ENCODE peak calls at places on chromosomes 6 and 20, in four cellular contexts. One of them, this sample, is unnamed.
A peak's percentile ranks its signal among the peaks of the same experiment; 100 is the strongest.

GRCh38 chr6:130853555-130854183 is 26.5 kb downstream of the SMLR1 start:
- DNase-seq in HFFc6: peak; percentile 60
- DNase-seq in astrocyte: peak; percentile 61
- DNase-seq in lower leg skin: no peak
- DNase-seq in this sample: no peak

GRCh38 chr6:3693879-3694278 is 57.6 kb downstream of the PXDC1 start:
- DNase-seq in HFFc6: no peak
- DNase-seq in lower leg skin: no peak
- DNase-seq in astrocyte: no peak
- DNase-seq in this sample: no peak

GRCh38 chr6:91291071-91291470 is 704.2 kb upstream of the MAP3K7 start:
- DNase-seq in HFFc6: no peak
- DNase-seq in astrocyte: peak; percentile 75
- DNase-seq in lower leg skin: no peak
- DNase-seq in this sample: no peak

GRCh38 chr20:38975539-38976120 is 13.5 kb downstream of the DHX35 start:
- DNase-seq in lower leg skin: no peak
- DNase-seq in HFFc6: peak; percentile 80
- DNase-seq in astrocyte: peak; percentile 41
- DNase-seq in this sample: no peak

GRCh38 chr20:4217349-4217761 is 202.0 kb upstream of the RNF24 start:
- DNase-seq in lower leg skin: no peak
- DNase-seq in HFFc6: no peak
- DNase-seq in astrocyte: peak; percentile 7
- DNase-seq in this sample: no peak

GRCh38 chr6:162917506-162917905 is 189.7 kb downstream of the PACRG start:
- DNase-seq in astrocyte: peak; percentile 51
- DNase-seq in HFFc6: peak; percentile 38
- DNase-seq in lower leg skin: no peak
- DNase-seq in this sample: no peak

GRCh38 chr20:2086177-2086979 is 15.2 kb upstream of the STK35 start:
- DNase-seq in lower leg skin: no peak
- DNase-seq in HFFc6: no peak
- DNase-seq in astrocyte: no peak
- DNase-seq in this sample: no peak

GRCh38 chr6:3117912-3118352 is 579 bp upstream of the BPHL start:
- DNase-seq in astrocyte: peak; percentile 54
- DNase-seq in HFFc6: no peak
- DNase-seq in lower leg skin: no peak
- DNase-seq in this sample: no peak

GRCh38 chr6:163120223-163120622 is 294.3 kb upstream of the QKI start:
- DNase-seq in HFFc6: no peak
- DNase-seq in lower leg skin: no peak
- DNase-seq in astrocyte: no peak
- DNase-seq in this sample: no peak

GRCh38 chr6:170282512-170283158 is 8.2 kb downstream of the DLL1 start:
- DNase-seq in lower leg skin: no peak
- DNase-seq in HFFc6: no peak
- DNase-seq in astrocyte: no peak
- DNase-seq in this sample: no peak

GRCh38 chr6:15264902-15265761 is 19.3 kb downstream of the JARID2 start:
- DNase-seq in HFFc6: no peak
- DNase-seq in astrocyte: peak; percentile 66
- DNase-seq in lower leg skin: no peak
- DNase-seq in this sample: no peak

GRCh38 chr6:75374913-75375530 is 90.4 kb upstream of the TMEM30A start:
- DNase-seq in lower leg skin: no peak
- DNase-seq in astrocyte: no peak
- DNase-seq in HFFc6: no peak
- DNase-seq in this sample: no peak

GRCh38 chr20:35523298-35523888 is 6.1 kb downstream of the C20orf173 start:
- DNase-seq in HFFc6: peak; percentile 16
- DNase-seq in astrocyte: no peak
- DNase-seq in lower leg skin: no peak
- DNase-seq in this sample: peak; percentile 42

GRCh38 chr6:52560462-52560861 is 16.4 kb downstream of the TRAM2 start:
- DNase-seq in astrocyte: no peak
- DNase-seq in HFFc6: no peak
- DNase-seq in lower leg skin: no peak
- DNase-seq in this sample: no peak

GRCh38 chr6:18684343-18684742 is 297.2 kb downstream of the RNF144B start:
- DNase-seq in lower leg skin: no peak
- DNase-seq in HFFc6: no peak
- DNase-seq in astrocyte: no peak
- DNase-seq in this sample: no peak
- TF ChIP-seq CTCF in lower leg skin: no peak
- TF ChIP-seq CTCF in HFFc6: no peak
- TF ChIP-seq CTCF in astrocyte: no peak
- TF ChIP-seq CTCF in this sample: no peak

GRCh38 chr20:31722388-31723281 is at the start of gene BCL2L1:
- DNase-seq in lower leg skin: peak; percentile 87
- DNase-seq in HFFc6: peak; percentile 82
- DNase-seq in astrocyte: peak; percentile 67
- DNase-seq in this sample: peak; percentile 94

GRCh38 chr20:31721408-31722332 is 998 bp downstream of the BCL2L1 start:
- DNase-seq in HFFc6: no peak
- DNase-seq in astrocyte: no peak
- DNase-seq in lower leg skin: no peak
- DNase-seq in this sample: peak; percentile 46

GRCh38 chr20:31718952-31719643 is 3.6 kb downstream of the BCL2L1 start:
- DNase-seq in astrocyte: no peak
- DNase-seq in HFFc6: no peak
- DNase-seq in lower leg skin: peak; percentile 68
- DNase-seq in this sample: peak; percentile 25

GRCh38 chr20:31719644-31720485 is 2.8 kb downstream of the BCL2L1 start:
- DNase-seq in astrocyte: peak; percentile 49
- DNase-seq in lower leg skin: no peak
- DNase-seq in HFFc6: peak; percentile 27
- DNase-seq in this sample: no peak

GRCh38 chr20:31720486-31721407 is 1.9 kb downstream of the BCL2L1 start:
- DNase-seq in astrocyte: no peak
- DNase-seq in HFFc6: no peak
- DNase-seq in lower leg skin: no peak
- DNase-seq in this sample: peak; percentile 57
- TF ChIP-seq CTCF in astrocyte: no peak
- TF ChIP-seq CTCF in HFFc6: peak; percentile 41
- TF ChIP-seq CTCF in lower leg skin: no peak
- TF ChIP-seq CTCF in this sample: peak; percentile 27

GRCh38 chr6:152748843-152749242 is 1.8 kb upstream of the VIP start:
- DNase-seq in astrocyte: no peak
- DNase-seq in HFFc6: peak; percentile 31
- DNase-seq in lower leg skin: no peak
- DNase-seq in this sample: no peak
- TF ChIP-seq CTCF in astrocyte: no peak
- TF ChIP-seq CTCF in HFFc6: peak; percentile 73
- TF ChIP-seq CTCF in lower leg skin: no peak
- TF ChIP-seq CTCF in this sample: peak; percentile 27

GRCh38 chr6:88157106-88157505 is 9.0 kb downstream of the CNR1 start:
- DNase-seq in lower leg skin: no peak
- DNase-seq in HFFc6: no peak
- DNase-seq in astrocyte: no peak
- DNase-seq in this sample: no peak
- TF ChIP-seq CTCF in lower leg skin: no peak
- TF ChIP-seq CTCF in HFFc6: no peak
- TF ChIP-seq CTCF in astrocyte: peak; percentile 3
- TF ChIP-seq CTCF in this sample: no peak

GRCh38 chr20:24781061-24781980 is 167.7 kb upstream of the CST7 start:
- DNase-seq in HFFc6: peak; percentile 41
- DNase-seq in astrocyte: no peak
- DNase-seq in lower leg skin: no peak
- DNase-seq in this sample: peak; percentile 49
- TF ChIP-seq CTCF in HFFc6: peak; percentile 77
- TF ChIP-seq CTCF in astrocyte: peak; percentile 49
- TF ChIP-seq CTCF in lower leg skin: no peak
- TF ChIP-seq CTCF in this sample: no peak

GRCh38 chr6:109269057-109269456 is 113.2 kb downstream of the CD164 start:
- DNase-seq in HFFc6: no peak
- DNase-seq in astrocyte: no peak
- DNase-seq in lower leg skin: no peak
- DNase-seq in this sample: no peak
- TF ChIP-seq CTCF in HFFc6: no peak
- TF ChIP-seq CTCF in astrocyte: no peak
- TF ChIP-seq CTCF in lower leg skin: no peak
- TF ChIP-seq CTCF in this sample: no peak

GRCh38 chr6:17485946-17486345 is 92.6 kb downstream of the CAP2 start:
- DNase-seq in astrocyte: no peak
- DNase-seq in lower leg skin: no peak
- DNase-seq in HFFc6: no peak
- DNase-seq in this sample: no peak
- TF ChIP-seq CTCF in astrocyte: no peak
- TF ChIP-seq CTCF in lower leg skin: no peak
- TF ChIP-seq CTCF in HFFc6: no peak
- TF ChIP-seq CTCF in this sample: no peak

DNA sequence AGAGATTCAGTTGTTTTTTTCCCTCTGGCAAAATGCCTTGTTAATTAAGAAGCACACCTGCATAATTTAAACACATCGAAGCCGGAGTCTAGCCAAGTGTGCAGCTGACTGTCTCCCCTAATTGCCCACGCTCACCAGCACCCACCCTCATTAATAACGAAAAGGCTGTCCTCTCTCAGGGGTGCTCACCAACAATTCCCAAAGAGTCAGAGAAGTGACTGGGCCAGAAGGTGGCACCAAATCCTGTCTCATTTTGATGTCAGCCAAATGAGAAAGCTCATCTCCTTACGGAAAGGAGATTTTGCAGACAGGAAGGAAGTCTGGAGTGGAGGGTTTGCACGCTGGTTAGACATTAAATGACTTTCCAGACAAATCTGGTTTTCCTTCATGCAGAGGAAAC is 60.7 kb upstream of the MC3R start:
- DNase-seq in lower leg skin: no peak
- DNase-seq in HFFc6: no peak
- DNase-seq in astrocyte: no peak
- DNase-seq in this sample: no peak
- TF ChIP-seq CTCF in lower leg skin: no peak
- TF ChIP-seq CTCF in HFFc6: no peak
- TF ChIP-seq CTCF in astrocyte: no peak
- TF ChIP-seq CTCF in this sample: no peak

DNA sequence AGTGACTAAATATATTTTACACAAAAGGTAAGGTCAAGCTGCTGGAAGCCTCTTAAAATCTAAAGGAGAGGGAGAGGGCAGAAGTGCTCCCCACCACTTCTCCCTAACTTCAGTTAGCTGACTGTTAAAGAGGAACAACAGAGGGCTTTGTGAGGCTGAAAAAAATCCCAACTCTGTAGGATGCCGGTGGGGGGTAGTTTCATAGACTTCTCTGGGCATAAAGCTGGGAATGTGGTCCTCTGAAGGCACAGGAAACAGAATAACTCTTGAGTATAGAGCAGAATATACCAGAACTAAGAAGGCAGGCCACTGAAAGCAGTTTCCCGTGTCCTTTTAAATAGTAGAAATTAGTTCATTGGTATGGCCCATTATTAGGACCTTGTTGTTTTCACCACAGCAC is 71.6 kb downstream of the KIF6 start:
- DNase-seq in HFFc6: no peak
- DNase-seq in astrocyte: no peak
- DNase-seq in lower leg skin: no peak
- DNase-seq in this sample: no peak
- TF ChIP-seq CTCF in HFFc6: no peak
- TF ChIP-seq CTCF in astrocyte: no peak
- TF ChIP-seq CTCF in lower leg skin: no peak
- TF ChIP-seq CTCF in this sample: no peak

GRCh38 chr6:16712931-16713484 is 48.3 kb downstream of the ATXN1 start:
- DNase-seq in HFFc6: peak; percentile 91
- DNase-seq in lower leg skin: peak; percentile 67
- DNase-seq in astrocyte: peak; percentile 94
- DNase-seq in this sample: peak; percentile 47
- TF ChIP-seq CTCF in HFFc6: peak; percentile 79
- TF ChIP-seq CTCF in lower leg skin: no peak
- TF ChIP-seq CTCF in astrocyte: peak; percentile 63
- TF ChIP-seq CTCF in this sample: peak; percentile 44

This sample was measured in activated CD8-positive, alpha-beta T cell treated with anti-CD3 and anti-CD28 coated beads for 36 hours.